ENCODE peak calls at places on chromosomes 5 and 9, in ten cellular contexts. U, X, A, C, T, M, Q, Z, Y and S are unnamed samples.

GRCh38 chr5:154485092-154485491 is 7.1 kb upstream of the HAND1 start:
- DNase-seq in Q (no peak), X (no peak), Y (no peak), T (no peak), M (no peak), C (no peak), A (no peak), U (no peak), Z (no peak), S (no peak)

GRCh38 chr5:61414806-61415205 is 82.7 kb downstream of the ZSWIM6 start:
- DNase-seq in A (no peak), Z (no peak), T (no peak), M (no peak), Y (no peak), C (no peak), X (no peak), U (no peak), Q (no peak), S (no peak)

GRCh38 chr5:43772601-43773031 is 169.6 kb downstream of the NNT start:
- DNase-seq in X (no peak), Y (no peak), T (no peak), C (no peak), Z (no peak), A (no peak), U (no peak), Q (no peak), M (no peak), S (no peak)

GRCh38 chr5:106766913-106767312 is 903.8 kb downstream of the EFNA5 start:
- DNase-seq in Q (no peak), U (no peak), M (no peak), X (no peak), T (no peak), Z (no peak), Y (no peak), C (no peak), A (no peak), S (no peak)

GRCh38 chr5:51832934-51833470 is 449.8 kb downstream of the ISL1 start:
- DNase-seq in Y (no peak), T (no peak), C (no peak), Z (no peak), U (no peak), Q (no peak), A (no peak), M (no peak), X (no peak), S (no peak)

GRCh38 chr9:81565609-81566008 is 123.7 kb downstream of the TLE1 start:
- DNase-seq in U (no peak), Y (no peak), M (no peak), X (no peak), A (no peak), Z (no peak), T (no peak), C (no peak), Q (no peak), S (no peak)

GRCh38 chr5:135228236-135228635 is 170.8 kb downstream of the MACROH2A1 start:
- DNase-seq in Z (no peak), A (no peak), Y (no peak), T (no peak), C (no peak), M (no peak), U (no peak), Q (no peak), X (no peak), S (no peak)

GRCh38 chr5:172747471-172747870 is 23.5 kb downstream of the DUSP1 start:
- DNase-seq in T (no peak), Z (no peak), X (no peak), U (no peak), M (no peak), Y (no peak), C (no peak), Q (no peak), A (no peak), S (no peak)

GRCh38 chr9:97758334-97758916 is 61.3 kb upstream of the XPA start:
- DNase-seq in U (no peak), X (no peak), Z (no peak), Q (no peak), M (no peak), Y (no peak), T (no peak), C (no peak), A (no peak), S (no peak)

GRCh38 chr5:86997501-86997900 is 270.2 kb upstream of the RASA1 start:
- DNase-seq in A (no peak), T (no peak), Z (no peak), M (no peak), C (no peak), Q (no peak), X (no peak), U (no peak), Y (no peak), S (no peak)

GRCh38 chr5:137754236-137754960 is at the start of gene HNRNPA0:
- DNase-seq in Z (peak; percentile 94), A (peak; percentile 96), T (peak; percentile 96), C (peak; percentile 88), Q (peak; percentile 100), Y (peak; percentile 72), M (peak; percentile 96), U (peak; percentile 95), X (peak; percentile 87), S (peak; percentile 98)

GRCh38 chr5:143147918-143148317 is 255.6 kb downstream of the NR3C1 start:
- DNase-seq in A (no peak), U (no peak), Y (no peak), M (no peak), C (no peak), T (no peak), Q (no peak), X (no peak), Z (no peak), S (no peak)

GRCh38 chr9:108142504-108143201 is 653.1 kb upstream of the KLF4 start:
- DNase-seq in A (peak; percentile 43), Q (peak; percentile 80), Z (no peak), X (no peak), C (no peak), T (no peak), Y (no peak), U (no peak), M (no peak), S (no peak)

GRCh38 chr5:40033411-40033810 is 608.6 kb upstream of the DAB2 start:
- DNase-seq in Z (no peak), U (peak; percentile 1), Q (no peak), M (peak; percentile 6), A (no peak), T (no peak), X (no peak), C (no peak), Y (no peak), S (no peak)

GRCh38 chr9:104984994-104985393 is 57.0 kb upstream of the ABCA1 start:
- DNase-seq in A (no peak), X (no peak), U (no peak), Z (no peak), Y (no peak), M (no peak), C (no peak), T (no peak), Q (no peak), S (no peak)

GRCh38 chr5:12901696-12902095 is 997.5 kb upstream of the CTNND2 start:
- DNase-seq in A (no peak), Q (no peak), Z (no peak), M (no peak), Y (no peak), T (no peak), X (no peak), U (no peak), C (no peak), S (no peak)

GRCh38 chr9:38253200-38253599 is 139.3 kb upstream of the ALDH1B1 start:
- DNase-seq in X (no peak), Y (no peak), T (no peak), M (no peak), Q (no peak), Z (no peak), C (no peak), U (no peak), A (no peak), S (no peak)

GRCh38 chr9:122900791-122901190 is 4.4 kb downstream of the RC3H2 start:
- DNase-seq in A (no peak), M (no peak), Z (no peak), U (no peak), T (no peak), Y (no peak), X (no peak), C (no peak), Q (no peak), S (no peak)

GRCh38 chr9:100725376-100725775 is 147.5 kb downstream of the CAVIN4 start:
- DNase-seq in X (no peak), Y (no peak), C (no peak), T (no peak), Z (no peak), Q (no peak), M (no peak), A (no peak), U (no peak), S (no peak)

GRCh38 chr9:14768561-14769234 is 46.2 kb upstream of the CER1 start:
- DNase-seq in C (no peak), X (no peak), Z (peak; percentile 2), U (no peak), Q (no peak), T (no peak), Y (peak; percentile 4), A (no peak), M (no peak), S (peak; percentile 10)

GRCh38 chr5:107365355-107366109 is 305.2 kb downstream of the EFNA5 start:
- DNase-seq in A (no peak), U (no peak), C (no peak), Q (no peak), T (no peak), Z (no peak), X (no peak), Y (no peak), M (no peak), S (no peak)

GRCh38 chr9:68706579-68707201 is 1.6 kb downstream of the PIP5K1B start:
- DNase-seq in Y (peak; percentile 19), T (no peak), Z (no peak), C (peak; percentile 25), U (no peak), M (no peak), A (no peak), Q (no peak), X (no peak), S (no peak)

GRCh38 chr9:125189011-125189360 is 617 bp downstream of the PPP6C start:
- DNase-seq in T (peak; percentile 20), A (peak; percentile 32), M (no peak), Z (no peak), Q (no peak), C (peak; percentile 32), X (no peak), U (peak; percentile 36), Y (no peak), S (no peak)

GRCh38 chr9:35835216-35835604 is 6.2 kb downstream of the TMEM8B start:
- DNase-seq in T (no peak), A (peak; percentile 61), U (no peak), C (no peak), M (no peak), Y (no peak), Q (no peak), X (no peak), Z (no peak), S (no peak)

GRCh38 chr5:53607896-53608295 is 47.5 kb downstream of the NDUFS4 start:
- DNase-seq in Z (no peak), X (no peak), Y (no peak), U (no peak), A (no peak), T (no peak), M (no peak), Q (no peak), C (no peak), S (no peak)

GRCh38 chr5:73390989-73391388 is 57.6 kb downstream of the FOXD1 start:
- DNase-seq in Z (no peak), U (no peak), C (no peak), X (no peak), Y (no peak), Q (no peak), M (no peak), A (no peak), T (no peak), S (no peak)

GRCh38 chr9:86732514-86732913 is 214.8 kb downstream of the GAS1 start:
- DNase-seq in A (no peak), Z (no peak), Y (no peak), Q (no peak), M (no peak), X (no peak), T (no peak), U (no peak), C (no peak), S (no peak)